ENCODE peak calls at places on chromosomes 4 and X, in five cellular contexts. U is breast epithelium, X is SK-N-SH, S is right atrium auricular region, K is neural progenitor cell. H is an unnamed sample. For H3K4me1, the result is how much of the 10 kb centered on the place peaks cover.

GRCh38 chr4:73867783-73868182 is 1.4 kb upstream of the CXCL1 start:
- DNase-seq in K (no peak), U (no peak), X (no peak), S (no peak), H (no peak)

GRCh38 chr4:110073045-110073845 is 125.2 kb downstream of the ELOVL6 start:
- DNase-seq in K (no peak), S (no peak), U (no peak), X (peak), H (no peak)

GRCh38 chrX:130669233-130669632 is 233.8 kb downstream of the ENOX2 start:
- DNase-seq in S (no peak), U (no peak), X (no peak), K (no peak), H (no peak)

GRCh38 chr4:74109116-74109791 is 10.3 kb upstream of the CXCL2 start:
- DNase-seq in K (peak), X (no peak), U (peak), S (peak), H (no peak)

GRCh38 chr4:1792832-1793495 is at the start of gene FGFR3:
- DNase-seq in K (peak), S (no peak), U (no peak), X (peak), H (no peak)

GRCh38 chr4:154822775-154823174 is 41.7 kb downstream of the RBM46 start:
- DNase-seq in X (no peak), S (no peak), K (no peak), U (no peak), H (no peak)

GRCh38 chr4:106583567-106583966 is 215.0 kb upstream of the GIMD1 start:
- DNase-seq in S (no peak), X (no peak), K (no peak), U (no peak), H (no peak)

GRCh38 chrX:47232803-47233332 is at the start of gene USP11:
- DNase-seq in S (no peak), U (peak), X (peak), K (peak), H (peak)

GRCh38 chr4:17577660-17578481 is 873 bp downstream of the LAP3 start:
- DNase-seq in X (peak), K (no peak), U (peak), S (peak), H (peak)

GRCh38 chr4:105895609-105896460 is 564 bp downstream of the NPNT start:
- DNase-seq in K (peak), U (no peak), S (no peak), X (peak), H (no peak)

GRCh38 chr4:55269970-55270369 is 76.1 kb upstream of the SRD5A3 start:
- DNase-seq in X (no peak), S (no peak), K (no peak), U (no peak), H (no peak)

GRCh38 chrX:42976729-42977366 is 198.9 kb upstream of the PPP1R2C start:
- DNase-seq in U (no peak), K (no peak), X (no peak), S (no peak), H (no peak)

GRCh38 chr4:149370002-149370401 is 445.6 kb downstream of the IQCM start:
- DNase-seq in U (no peak), S (no peak), K (no peak), X (no peak), H (no peak)

GRCh38 chr4:178917756-178918155 is 1475.5 kb upstream of the AGA start:
- DNase-seq in K (peak), S (no peak), U (no peak), X (no peak), H (no peak)

GRCh38 chrX:152817082-152817744 is 13.3 kb downstream of the CETN2 start:
- DNase-seq in S (no peak), U (no peak), K (peak), X (peak), H (no peak)

GRCh38 chrX:150348365-150348764 is 14.8 kb upstream of the MAMLD1 start:
- DNase-seq in S (no peak), X (no peak), U (no peak), K (peak), H (no peak)

DNA sequence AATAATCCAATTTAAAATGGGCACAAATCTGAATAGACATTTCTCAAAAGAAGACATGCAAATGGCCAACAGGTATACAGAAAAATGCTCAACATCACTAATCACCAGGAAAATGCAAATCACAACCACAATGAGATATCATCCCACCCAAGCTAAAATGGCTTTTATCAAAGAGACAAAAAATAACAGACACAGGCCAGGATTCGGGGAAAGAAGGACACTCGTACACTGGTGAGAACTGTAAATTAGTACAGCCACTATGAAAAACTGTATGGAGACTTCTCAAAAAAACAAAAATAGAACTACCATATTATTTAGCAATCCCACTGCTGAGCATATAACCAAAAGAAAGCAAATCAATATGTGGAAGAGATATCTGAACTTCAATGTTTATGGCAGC is 8.5 kb downstream of the SPP1 start:
- DNase-seq in K (no peak), X (no peak), U (no peak), S (no peak), H (no peak)
- H3K4me1 ChIP-seq in K (under half), X (under half), U (under half), S (under half), H (under half)

GRCh38 chrX:134459683-134460004 is 321 bp upstream of the HPRT1 start:
- DNase-seq in S (no peak), X (no peak), U (no peak), K (no peak), H (no peak)
- H3K4me3 ChIP-seq in S (peak), X (peak), U (peak), K (peak), H (peak)

DNA sequence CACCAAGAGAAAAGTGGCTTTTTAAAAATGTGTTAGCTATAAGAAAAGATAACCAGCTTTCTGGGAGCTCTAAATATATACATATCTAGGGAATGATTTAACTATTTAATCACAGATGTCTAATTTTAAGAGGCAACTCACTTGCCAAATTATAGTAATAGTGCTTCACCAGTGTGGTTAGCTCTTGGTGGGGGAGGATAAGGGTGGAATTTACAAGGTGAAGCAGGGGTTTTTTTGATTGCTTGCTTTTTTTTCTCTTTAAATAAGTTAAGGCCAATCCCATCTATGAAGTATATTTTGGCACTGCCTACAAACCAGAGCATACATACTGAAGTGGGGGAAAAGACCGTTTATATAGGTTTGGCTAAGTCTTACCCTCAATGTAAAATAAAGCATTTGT is 547.8 kb upstream of the DIPK2B start:
- DNase-seq in U (no peak), K (no peak), X (no peak), S (no peak), H (no peak)
- H3K4me1 ChIP-seq in U (under half), K (under half), X (half or more), S (under half), H (under half)

GRCh38 chrX:74922922-74923321 is 2.3 kb downstream of the NEXMIF start:
- DNase-seq in K (no peak), X (no peak), S (no peak), U (no peak), H (no peak)

GRCh38 chrX:74924449-74925209 is 623 bp downstream of the NEXMIF start:
- DNase-seq in S (no peak), X (peak), K (peak), U (peak), H (no peak)

GRCh38 chrX:74925210-74926088 is at the start of gene NEXMIF:
- DNase-seq in X (peak), U (no peak), K (peak), S (no peak), H (no peak)

GRCh38 chrX:74923942-74924448 is 1.3 kb downstream of the NEXMIF start:
- DNase-seq in S (no peak), K (peak), U (no peak), X (peak), H (no peak)
- H3K4me3 ChIP-seq in S (peak), K (peak), U (peak), X (no peak), H (peak)

GRCh38 chr4:2863649-2864048 is 20.0 kb downstream of the ADD1 start:
- DNase-seq in X (no peak), K (no peak), U (no peak), S (no peak), H (no peak)

GRCh38 chr4:2867758-2868491 is 24.3 kb downstream of the ADD1 start:
- DNase-seq in X (peak), K (peak), U (no peak), S (peak), H (no peak)

GRCh38 chr4:2866891-2867290 is 23.2 kb downstream of the ADD1 start:
- DNase-seq in S (no peak), K (peak), X (no peak), U (no peak), H (no peak)

GRCh38 chr4:2866160-2866861 is 22.7 kb downstream of the ADD1 start:
- DNase-seq in S (no peak), K (no peak), X (no peak), U (no peak), H (peak)

DNA sequence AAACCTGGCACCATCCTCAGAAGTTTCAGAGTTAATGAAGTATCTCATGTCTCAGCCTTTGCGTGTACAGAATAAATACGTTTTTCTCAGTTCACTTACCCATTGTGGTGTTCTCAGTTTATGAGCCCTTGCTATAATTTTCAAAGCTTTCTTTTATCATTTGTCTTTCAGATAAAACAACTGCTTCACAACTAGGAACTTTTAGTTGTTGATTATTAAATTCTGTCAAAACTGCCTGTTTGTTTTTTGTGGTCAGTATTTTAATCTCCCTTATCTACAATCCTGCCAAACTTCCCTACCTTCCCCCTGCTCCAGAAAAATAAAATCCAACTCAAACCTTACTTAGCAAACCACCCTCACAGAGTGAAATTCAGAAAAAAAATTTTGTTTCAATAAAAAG is 21.7 kb downstream of the ADD1 start:
- DNase-seq in U (no peak), K (no peak), X (no peak), S (no peak), H (no peak)
- H3K4me1 ChIP-seq in U (under half), K (half or more), X (under half), S (half or more), H (half or more)

GRCh38 chrX:821311-822178 is 191.0 kb downstream of the SHOX start:
- DNase-seq in X (no peak), K (no peak), S (no peak), U (no peak), H (no peak)
- H3K4me3 ChIP-seq in X (no peak), K (no peak), S (no peak), U (no peak), H (no peak)